ENCODE peak calls at places on chromosomes 11 and 22, in seven cellular contexts. One of them, this sample, is unnamed.

GRCh38 chr11:57513911-57514537 is 1.5 kb downstream of the SLC43A1 start:
- DNase-seq in substantia nigra: no peak
- DNase-seq in upper lobe of left lung: peak
- DNase-seq in stomach: peak
- DNase-seq in SW 1271: no peak
- DNase-seq in ovary: peak
- DNase-seq in stimulated activated CD4-positive, alpha-beta T cell treated with anti-CD3 and anti-CD28 coated beads, Interleukin-4, amount 100 ng/mL, for 1 hour: peak
- DNase-seq in this sample: peak

GRCh38 chr11:25612806-25613205 is 719.1 kb upstream of the ANO3 start:
- DNase-seq in substantia nigra: no peak
- DNase-seq in ovary: no peak
- DNase-seq in upper lobe of left lung: no peak
- DNase-seq in stomach: no peak
- DNase-seq in SW 1271: no peak
- DNase-seq in stimulated activated CD4-positive, alpha-beta T cell treated with anti-CD3 and anti-CD28 coated beads, Interleukin-4, amount 100 ng/mL, for 1 hour: no peak
- DNase-seq in this sample: no peak

GRCh38 chr11:68839953-68840641 is 1.6 kb downstream of the CPT1A start:
- DNase-seq in stimulated activated CD4-positive, alpha-beta T cell treated with anti-CD3 and anti-CD28 coated beads, Interleukin-4, amount 100 ng/mL, for 1 hour: no peak
- DNase-seq in substantia nigra: no peak
- DNase-seq in ovary: no peak
- DNase-seq in upper lobe of left lung: no peak
- DNase-seq in SW 1271: peak
- DNase-seq in stomach: no peak
- DNase-seq in this sample: no peak

GRCh38 chr11:86383314-86383713 is 8.6 kb downstream of the CCDC81 start:
- DNase-seq in upper lobe of left lung: no peak
- DNase-seq in ovary: no peak
- DNase-seq in SW 1271: no peak
- DNase-seq in substantia nigra: no peak
- DNase-seq in stimulated activated CD4-positive, alpha-beta T cell treated with anti-CD3 and anti-CD28 coated beads, Interleukin-4, amount 100 ng/mL, for 1 hour: no peak
- DNase-seq in stomach: no peak
- DNase-seq in this sample: no peak

GRCh38 chr22:45023431-45023830 is 13.6 kb upstream of the PHF21B start:
- DNase-seq in stimulated activated CD4-positive, alpha-beta T cell treated with anti-CD3 and anti-CD28 coated beads, Interleukin-4, amount 100 ng/mL, for 1 hour: no peak
- DNase-seq in substantia nigra: no peak
- DNase-seq in ovary: no peak
- DNase-seq in SW 1271: no peak
- DNase-seq in stomach: no peak
- DNase-seq in upper lobe of left lung: no peak
- DNase-seq in this sample: no peak

GRCh38 chr11:134289167-134289566 is 13.0 kb downstream of the GLB1L3 start:
- DNase-seq in SW 1271: no peak
- DNase-seq in upper lobe of left lung: no peak
- DNase-seq in substantia nigra: no peak
- DNase-seq in stomach: no peak
- DNase-seq in stimulated activated CD4-positive, alpha-beta T cell treated with anti-CD3 and anti-CD28 coated beads, Interleukin-4, amount 100 ng/mL, for 1 hour: no peak
- DNase-seq in ovary: no peak
- DNase-seq in this sample: no peak

GRCh38 chr11:77525455-77526091 is 51.7 kb upstream of the PAK1 start:
- DNase-seq in upper lobe of left lung: no peak
- DNase-seq in substantia nigra: peak
- DNase-seq in stomach: no peak
- DNase-seq in stimulated activated CD4-positive, alpha-beta T cell treated with anti-CD3 and anti-CD28 coated beads, Interleukin-4, amount 100 ng/mL, for 1 hour: no peak
- DNase-seq in ovary: no peak
- DNase-seq in SW 1271: no peak
- DNase-seq in this sample: no peak

GRCh38 chr11:60197442-60197841 is 14.6 kb upstream of the MS4A6A start:
- DNase-seq in stomach: no peak
- DNase-seq in stimulated activated CD4-positive, alpha-beta T cell treated with anti-CD3 and anti-CD28 coated beads, Interleukin-4, amount 100 ng/mL, for 1 hour: no peak
- DNase-seq in SW 1271: no peak
- DNase-seq in substantia nigra: no peak
- DNase-seq in ovary: no peak
- DNase-seq in upper lobe of left lung: no peak
- DNase-seq in this sample: no peak

GRCh38 chr11:112024178-112024777 is 930 bp upstream of the DLAT start:
- DNase-seq in substantia nigra: no peak
- DNase-seq in ovary: no peak
- DNase-seq in SW 1271: no peak
- DNase-seq in upper lobe of left lung: no peak
- DNase-seq in stomach: no peak
- DNase-seq in stimulated activated CD4-positive, alpha-beta T cell treated with anti-CD3 and anti-CD28 coated beads, Interleukin-4, amount 100 ng/mL, for 1 hour: no peak
- DNase-seq in this sample: no peak

GRCh38 chr11:63226488-63227114 is 16.8 kb downstream of the SLC22A25 start:
- DNase-seq in stimulated activated CD4-positive, alpha-beta T cell treated with anti-CD3 and anti-CD28 coated beads, Interleukin-4, amount 100 ng/mL, for 1 hour: no peak
- DNase-seq in SW 1271: no peak
- DNase-seq in stomach: no peak
- DNase-seq in substantia nigra: no peak
- DNase-seq in ovary: no peak
- DNase-seq in upper lobe of left lung: no peak
- DNase-seq in this sample: no peak

GRCh38 chr11:112526699-112527410 is 266.2 kb upstream of the PLET1 start:
- DNase-seq in substantia nigra: no peak
- DNase-seq in upper lobe of left lung: no peak
- DNase-seq in SW 1271: no peak
- DNase-seq in stomach: no peak
- DNase-seq in ovary: no peak
- DNase-seq in stimulated activated CD4-positive, alpha-beta T cell treated with anti-CD3 and anti-CD28 coated beads, Interleukin-4, amount 100 ng/mL, for 1 hour: peak
- DNase-seq in this sample: no peak

GRCh38 chr11:44731685-44732411 is 5.1 kb downstream of the TSPAN18 start:
- DNase-seq in ovary: no peak
- DNase-seq in substantia nigra: no peak
- DNase-seq in SW 1271: no peak
- DNase-seq in upper lobe of left lung: no peak
- DNase-seq in stomach: no peak
- DNase-seq in stimulated activated CD4-positive, alpha-beta T cell treated with anti-CD3 and anti-CD28 coated beads, Interleukin-4, amount 100 ng/mL, for 1 hour: no peak
- DNase-seq in this sample: no peak

GRCh38 chr11:112837162-112837826 is 123.9 kb upstream of the NCAM1 start:
- DNase-seq in stimulated activated CD4-positive, alpha-beta T cell treated with anti-CD3 and anti-CD28 coated beads, Interleukin-4, amount 100 ng/mL, for 1 hour: no peak
- DNase-seq in upper lobe of left lung: peak
- DNase-seq in ovary: peak
- DNase-seq in stomach: peak
- DNase-seq in SW 1271: peak
- DNase-seq in substantia nigra: peak
- DNase-seq in this sample: peak

GRCh38 chr11:17543041-17543440 is 1.2 kb downstream of the USH1C start:
- DNase-seq in upper lobe of left lung: no peak
- DNase-seq in stimulated activated CD4-positive, alpha-beta T cell treated with anti-CD3 and anti-CD28 coated beads, Interleukin-4, amount 100 ng/mL, for 1 hour: no peak
- DNase-seq in stomach: no peak
- DNase-seq in substantia nigra: no peak
- DNase-seq in ovary: no peak
- DNase-seq in SW 1271: no peak
- DNase-seq in this sample: no peak

GRCh38 chr11:76738618-76739220 is 44.4 kb upstream of the TSKU start:
- DNase-seq in stomach: peak
- DNase-seq in substantia nigra: no peak
- DNase-seq in SW 1271: no peak
- DNase-seq in upper lobe of left lung: no peak
- DNase-seq in stimulated activated CD4-positive, alpha-beta T cell treated with anti-CD3 and anti-CD28 coated beads, Interleukin-4, amount 100 ng/mL, for 1 hour: no peak
- DNase-seq in ovary: no peak
- DNase-seq in this sample: no peak

GRCh38 chr11:70493891-70494290 is 95.6 kb downstream of the CTTN start:
- DNase-seq in SW 1271: no peak
- DNase-seq in upper lobe of left lung: no peak
- DNase-seq in stomach: no peak
- DNase-seq in ovary: peak
- DNase-seq in stimulated activated CD4-positive, alpha-beta T cell treated with anti-CD3 and anti-CD28 coated beads, Interleukin-4, amount 100 ng/mL, for 1 hour: no peak
- DNase-seq in substantia nigra: no peak
- DNase-seq in this sample: no peak

GRCh38 chr22:20413217-20414058 is 19.5 kb downstream of the ZNF74 start:
- DNase-seq in substantia nigra: no peak
- DNase-seq in upper lobe of left lung: no peak
- DNase-seq in ovary: peak
- DNase-seq in stimulated activated CD4-positive, alpha-beta T cell treated with anti-CD3 and anti-CD28 coated beads, Interleukin-4, amount 100 ng/mL, for 1 hour: no peak
- DNase-seq in SW 1271: no peak
- DNase-seq in stomach: no peak
- DNase-seq in this sample: no peak

GRCh38 chr11:7577226-7577882 is 63.6 kb downstream of the PPFIBP2 start:
- DNase-seq in upper lobe of left lung: no peak
- DNase-seq in substantia nigra: peak
- DNase-seq in SW 1271: no peak
- DNase-seq in stimulated activated CD4-positive, alpha-beta T cell treated with anti-CD3 and anti-CD28 coated beads, Interleukin-4, amount 100 ng/mL, for 1 hour: no peak
- DNase-seq in ovary: peak
- DNase-seq in stomach: peak
- DNase-seq in this sample: no peak

GRCh38 chr11:130381317-130381716 is 47.1 kb downstream of the ADAMTS8 start:
- DNase-seq in substantia nigra: no peak
- DNase-seq in stomach: no peak
- DNase-seq in SW 1271: no peak
- DNase-seq in upper lobe of left lung: no peak
- DNase-seq in stimulated activated CD4-positive, alpha-beta T cell treated with anti-CD3 and anti-CD28 coated beads, Interleukin-4, amount 100 ng/mL, for 1 hour: no peak
- DNase-seq in ovary: no peak
- DNase-seq in this sample: no peak

GRCh38 chr22:36183446-36183845 is 18.2 kb downstream of the APOL4 start:
- DNase-seq in SW 1271: no peak
- DNase-seq in ovary: no peak
- DNase-seq in substantia nigra: no peak
- DNase-seq in upper lobe of left lung: no peak
- DNase-seq in stomach: no peak
- DNase-seq in stimulated activated CD4-positive, alpha-beta T cell treated with anti-CD3 and anti-CD28 coated beads, Interleukin-4, amount 100 ng/mL, for 1 hour: no peak
- DNase-seq in this sample: no peak

GRCh38 chr22:36398602-36399472 is 11.1 kb upstream of the MYH9 start:
- DNase-seq in SW 1271: peak
- DNase-seq in upper lobe of left lung: no peak
- DNase-seq in stomach: no peak
- DNase-seq in substantia nigra: no peak
- DNase-seq in stimulated activated CD4-positive, alpha-beta T cell treated with anti-CD3 and anti-CD28 coated beads, Interleukin-4, amount 100 ng/mL, for 1 hour: no peak
- DNase-seq in ovary: no peak
- DNase-seq in this sample: no peak

GRCh38 chr11:47950396-47950795 is 30.0 kb upstream of the PTPRJ start:
- DNase-seq in ovary: no peak
- DNase-seq in stomach: no peak
- DNase-seq in stimulated activated CD4-positive, alpha-beta T cell treated with anti-CD3 and anti-CD28 coated beads, Interleukin-4, amount 100 ng/mL, for 1 hour: peak
- DNase-seq in SW 1271: no peak
- DNase-seq in substantia nigra: no peak
- DNase-seq in upper lobe of left lung: no peak
- DNase-seq in this sample: no peak

GRCh38 chr11:92190535-92191206 is 33.9 kb upstream of the FAT3 start:
- DNase-seq in substantia nigra: no peak
- DNase-seq in stomach: no peak
- DNase-seq in ovary: no peak
- DNase-seq in stimulated activated CD4-positive, alpha-beta T cell treated with anti-CD3 and anti-CD28 coated beads, Interleukin-4, amount 100 ng/mL, for 1 hour: no peak
- DNase-seq in upper lobe of left lung: no peak
- DNase-seq in SW 1271: no peak
- DNase-seq in this sample: no peak

GRCh38 chr11:133993921-133994320 is 37.2 kb upstream of the IGSF9B start:
- DNase-seq in upper lobe of left lung: no peak
- DNase-seq in SW 1271: no peak
- DNase-seq in ovary: no peak
- DNase-seq in stomach: no peak
- DNase-seq in stimulated activated CD4-positive, alpha-beta T cell treated with anti-CD3 and anti-CD28 coated beads, Interleukin-4, amount 100 ng/mL, for 1 hour: no peak
- DNase-seq in substantia nigra: no peak
- DNase-seq in this sample: no peak

GRCh38 chr11:58900479-58901420 is 38.5 kb upstream of the GLYATL1 start:
- DNase-seq in substantia nigra: peak
- DNase-seq in ovary: peak
- DNase-seq in SW 1271: peak
- DNase-seq in stomach: peak
- DNase-seq in upper lobe of left lung: peak
- DNase-seq in stimulated activated CD4-positive, alpha-beta T cell treated with anti-CD3 and anti-CD28 coated beads, Interleukin-4, amount 100 ng/mL, for 1 hour: peak
- DNase-seq in this sample: no peak

GRCh38 chr11:24588075-24588474 is 91.2 kb downstream of the LUZP2 start:
- DNase-seq in upper lobe of left lung: no peak
- DNase-seq in substantia nigra: no peak
- DNase-seq in ovary: no peak
- DNase-seq in stimulated activated CD4-positive, alpha-beta T cell treated with anti-CD3 and anti-CD28 coated beads, Interleukin-4, amount 100 ng/mL, for 1 hour: no peak
- DNase-seq in SW 1271: peak
- DNase-seq in stomach: no peak
- DNase-seq in this sample: no peak

GRCh38 chr11:47797633-47798032 is 30.5 kb upstream of the FNBP4 start:
- DNase-seq in substantia nigra: no peak
- DNase-seq in stimulated activated CD4-positive, alpha-beta T cell treated with anti-CD3 and anti-CD28 coated beads, Interleukin-4, amount 100 ng/mL, for 1 hour: peak
- DNase-seq in SW 1271: no peak
- DNase-seq in upper lobe of left lung: no peak
- DNase-seq in ovary: no peak
- DNase-seq in stomach: no peak
- DNase-seq in this sample: no peak

GRCh38 chr22:28629420-28630184 is 50.0 kb downstream of the TTC28 start:
- DNase-seq in stimulated activated CD4-positive, alpha-beta T cell treated with anti-CD3 and anti-CD28 coated beads, Interleukin-4, amount 100 ng/mL, for 1 hour: no peak
- DNase-seq in stomach: no peak
- DNase-seq in ovary: no peak
- DNase-seq in SW 1271: no peak
- DNase-seq in substantia nigra: no peak
- DNase-seq in upper lobe of left lung: no peak
- DNase-seq in this sample: peak

GRCh38 chr11:2459796-2460531 is 15.2 kb downstream of the KCNQ1 start:
- DNase-seq in SW 1271: no peak
- DNase-seq in substantia nigra: no peak
- DNase-seq in stomach: no peak
- DNase-seq in stimulated activated CD4-positive, alpha-beta T cell treated with anti-CD3 and anti-CD28 coated beads, Interleukin-4, amount 100 ng/mL, for 1 hour: no peak
- DNase-seq in upper lobe of left lung: peak
- DNase-seq in ovary: no peak
- DNase-seq in this sample: no peak

GRCh38 chr11:44097821-44098220 is 2.3 kb downstream of the EXT2 start:
- DNase-seq in upper lobe of left lung: no peak
- DNase-seq in stomach: no peak
- DNase-seq in substantia nigra: no peak
- DNase-seq in SW 1271: no peak
- DNase-seq in stimulated activated CD4-positive, alpha-beta T cell treated with anti-CD3 and anti-CD28 coated beads, Interleukin-4, amount 100 ng/mL, for 1 hour: no peak
- DNase-seq in ovary: no peak
- DNase-seq in this sample: no peak

GRCh38 chr11:109677240-109677639 is 255.2 kb downstream of the C11orf87 start:
- DNase-seq in ovary: no peak
- DNase-seq in stimulated activated CD4-positive, alpha-beta T cell treated with anti-CD3 and anti-CD28 coated beads, Interleukin-4, amount 100 ng/mL, for 1 hour: no peak
- DNase-seq in upper lobe of left lung: no peak
- DNase-seq in substantia nigra: no peak
- DNase-seq in SW 1271: no peak
- DNase-seq in stomach: no peak
- DNase-seq in this sample: no peak